ENCODE peak calls at places on chromosomes 11 and 22, in seven cellular contexts. G, E, Z, W, V, X and R are unnamed samples.

GRCh38 chr11:27860811-27861210 is 160.6 kb upstream of the BDNF start:
- DNase-seq in G (no peak), E (no peak), Z (no peak), W (no peak), V (no peak), X (no peak), R (no peak)

GRCh38 chr22:48923909-48924475 is 903.7 kb downstream of the BRD1 start:
- DNase-seq in G (no peak), E (no peak), Z (no peak), W (no peak), V (no peak), X (no peak), R (no peak)

GRCh38 chr11:34302046-34302921 is 55.5 kb downstream of the ABTB2 start:
- DNase-seq in G (peak), E (no peak), Z (no peak), W (peak), V (no peak), X (no peak), R (no peak)

GRCh38 chr11:124277809-124278208 is 21.6 kb downstream of the OR8G5 start:
- DNase-seq in G (no peak), E (no peak), Z (no peak), W (no peak), V (no peak), X (no peak), R (no peak)

GRCh38 chr11:116073854-116074837 is 569.9 kb upstream of the CADM1 start:
- DNase-seq in G (peak), E (no peak), Z (no peak), W (peak), V (no peak), X (no peak), R (no peak)

GRCh38 chr22:25008666-25009065 is 56.1 kb downstream of the KIAA1671 start:
- DNase-seq in G (peak), E (no peak), Z (no peak), W (no peak), V (no peak), X (peak), R (no peak)

GRCh38 chr11:109320595-109320994 is 101.4 kb upstream of the C11orf87 start:
- DNase-seq in G (peak), E (no peak), Z (no peak), W (peak), V (no peak), X (peak), R (no peak)

GRCh38 chr11:76115555-76115954 is 90.7 kb downstream of the WNT11 start:
- DNase-seq in G (no peak), E (no peak), Z (no peak), W (no peak), V (no peak), X (no peak), R (no peak)

GRCh38 chr11:88301478-88302140 is 35.9 kb downstream of the CTSC start:
- DNase-seq in G (no peak), E (no peak), Z (no peak), W (no peak), V (no peak), X (no peak), R (no peak)

GRCh38 chr22:49026476-49027121 is 801.1 kb downstream of the BRD1 start:
- DNase-seq in G (no peak), E (no peak), Z (no peak), W (no peak), V (no peak), X (no peak), R (no peak)

GRCh38 chr22:35868938-35869337 is 151.3 kb downstream of the APOL5 start:
- DNase-seq in G (no peak), E (no peak), Z (no peak), W (peak), V (no peak), X (peak), R (no peak)

GRCh38 chr11:66491315-66491935 is 11.2 kb downstream of the DPP3 start:
- DNase-seq in G (no peak), E (no peak), Z (no peak), W (no peak), V (no peak), X (no peak), R (peak)

GRCh38 chr11:86360775-86361395 is 13.8 kb upstream of the CCDC81 start:
- DNase-seq in G (no peak), E (no peak), Z (no peak), W (peak), V (no peak), X (peak), R (no peak)

GRCh38 chr22:30611197-30611596 is 4.2 kb downstream of the TCN2 start:
- DNase-seq in G (no peak), E (no peak), Z (no peak), W (no peak), V (no peak), X (peak), R (no peak)

GRCh38 chr22:30610299-30610698 is 3.3 kb downstream of the TCN2 start:
- DNase-seq in G (no peak), E (no peak), Z (no peak), W (no peak), V (no peak), X (no peak), R (no peak)

GRCh38 chr22:30614879-30615278 is 7.9 kb downstream of the TCN2 start:
- DNase-seq in G (no peak), E (no peak), Z (no peak), W (no peak), V (no peak), X (no peak), R (no peak)

GRCh38 chr22:30614268-30614667 is 7.3 kb downstream of the TCN2 start:
- DNase-seq in G (no peak), E (no peak), Z (no peak), W (no peak), V (no peak), X (no peak), R (no peak)

DNA sequence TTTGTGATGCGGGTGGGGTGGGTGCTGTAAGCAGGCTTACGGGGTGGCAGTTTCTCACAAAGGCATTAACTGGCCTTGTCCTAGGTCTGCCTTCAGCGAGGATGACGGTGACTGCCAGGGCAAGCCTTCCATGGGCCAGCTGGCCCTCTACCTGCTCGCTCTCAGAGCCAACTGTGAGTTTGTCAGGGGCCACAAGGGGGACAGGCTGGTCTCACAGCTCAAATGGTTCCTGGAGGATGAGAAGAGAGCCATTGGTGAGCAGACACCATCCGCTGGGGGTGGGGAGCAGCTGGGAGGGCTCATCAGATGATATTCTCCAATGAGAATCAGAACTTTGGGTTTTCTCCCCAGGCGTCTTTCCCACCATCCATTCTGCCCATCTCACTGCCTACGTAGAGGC is 5.8 kb downstream of the TCN2 start:
- DNase-seq in G (no peak), E (no peak), Z (no peak), W (no peak), V (no peak), X (no peak), R (no peak)
- TF ChIP-seq CTCF in G (no peak), E (no peak), Z (no peak), W (no peak), V (no peak), X (no peak), R (no peak)

GRCh38 chr11:95506777-95507176 is 275.8 kb upstream of the SESN3 start:
- DNase-seq in G (no peak), E (no peak), Z (no peak), W (no peak), V (no peak), X (peak), R (no peak)

GRCh38 chr11:95508219-95508880 is 277.3 kb upstream of the SESN3 start:
- DNase-seq in G (no peak), E (no peak), Z (no peak), W (no peak), V (no peak), X (no peak), R (no peak)

GRCh38 chr11:95505927-95506426 is 275.0 kb upstream of the SESN3 start:
- DNase-seq in G (no peak), E (no peak), Z (no peak), W (peak), V (no peak), X (no peak), R (no peak)

GRCh38 chr11:95512177-95512576 is 277.4 kb downstream of the FAM76B start:
- DNase-seq in G (no peak), E (peak), Z (no peak), W (peak), V (no peak), X (peak), R (no peak)

GRCh38 chr11:95507794-95508193 is 276.8 kb upstream of the SESN3 start:
- DNase-seq in G (no peak), E (no peak), Z (no peak), W (no peak), V (no peak), X (no peak), R (no peak)
- TF ChIP-seq CTCF in G (no peak), E (no peak), Z (no peak), W (no peak), V (no peak), X (peak), R (no peak)

DNA sequence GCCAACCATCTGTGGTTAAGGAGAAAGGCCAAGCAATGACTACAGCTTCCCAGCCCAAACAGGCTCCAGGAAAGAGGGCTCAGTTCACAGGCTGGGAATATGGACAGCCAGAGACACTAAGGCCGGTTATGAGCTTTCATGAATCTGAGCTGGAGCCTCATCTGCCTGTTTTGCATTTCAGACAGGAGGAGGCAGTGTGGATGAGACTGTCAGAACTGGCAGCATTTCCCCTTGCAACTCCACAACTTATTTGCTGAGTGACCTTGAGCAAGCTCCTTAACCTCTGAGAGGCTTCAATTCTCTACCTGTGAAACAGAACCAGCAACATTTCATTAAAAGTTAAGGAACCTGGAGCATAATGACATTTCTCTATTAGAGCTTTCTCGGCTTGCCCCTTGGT is 264.0 kb downstream of the ETS1 start:
- DNase-seq in G (no peak), E (peak), Z (no peak), W (peak), V (no peak), X (no peak), R (no peak)
- TF ChIP-seq CTCF in G (no peak), E (peak), Z (no peak), W (peak), V (no peak), X (peak), R (no peak)

GRCh38 chr11:30984827-30985226 is 384.7 kb downstream of the DCDC1 start:
- DNase-seq in G (no peak), E (no peak), Z (no peak), W (peak), V (no peak), X (peak), R (no peak)
- TF ChIP-seq CTCF in G (no peak), E (no peak), Z (no peak), W (no peak), V (no peak), X (no peak), R (no peak)

DNA sequence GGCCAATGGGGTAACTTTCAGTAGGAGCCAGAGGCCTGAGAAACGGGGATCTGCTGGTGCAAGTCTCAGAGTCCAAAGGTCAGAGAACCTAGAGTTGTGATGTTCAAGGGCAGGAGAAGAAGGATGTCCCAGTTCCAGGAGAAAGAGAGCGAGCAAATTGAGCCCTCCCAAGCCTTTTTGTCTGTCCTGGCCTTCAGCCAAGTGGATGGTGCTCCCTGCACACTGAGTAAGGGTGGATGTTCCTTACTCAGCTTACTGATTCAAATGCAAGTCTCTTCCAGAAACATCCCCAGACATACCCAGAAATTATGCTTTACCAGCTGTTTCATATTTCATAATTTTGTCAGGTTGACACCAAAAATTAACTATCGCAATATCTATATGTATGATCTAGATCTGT is 87.7 kb upstream of the SLC22A12 start:
- DNase-seq in G (no peak), E (no peak), Z (no peak), W (no peak), V (no peak), X (no peak), R (no peak)
- TF ChIP-seq CTCF in G (no peak), E (no peak), Z (no peak), W (no peak), V (no peak), X (no peak), R (no peak)

GRCh38 chr11:96472085-96472484 is 82.3 kb downstream of the JRKL start:
- DNase-seq in G (no peak), E (no peak), Z (no peak), W (no peak), V (no peak), X (no peak), R (no peak)
- TF ChIP-seq CTCF in G (no peak), E (no peak), Z (no peak), W (no peak), V (no peak), X (peak), R (no peak)